ENCODE peak calls at places on chromosomes 1 and 21, in six cellular contexts. V, R, A, D, E and I are unnamed samples.

GRCh38 chr1:246798606-246799496 is 74.6 kb downstream of the SCCPDH start:
- DNase-seq in V (no peak), D (no peak), A (no peak), E (no peak), R (no peak), I (no peak)

GRCh38 chr1:6385673-6386191 is 7.8 kb downstream of the ACOT7 start:
- DNase-seq in D (peak), V (peak), A (peak), R (peak), E (peak), I (no peak)

GRCh38 chr1:118077331-118078055 is 107.5 kb downstream of the SPAG17 start:
- DNase-seq in A (peak), D (peak), E (peak), V (peak), R (peak), I (peak)

GRCh38 chr1:113396585-113396984 is 6.3 kb downstream of the MAGI3 start:
- DNase-seq in R (peak), A (no peak), V (peak), E (no peak), D (peak), I (no peak)

GRCh38 chr1:55155522-55155921 is 59.6 kb downstream of the USP24 start:
- DNase-seq in D (peak), R (no peak), V (no peak), A (no peak), E (peak), I (no peak)

GRCh38 chr1:151436985-151437384 is 22.3 kb downstream of the POGZ start:
- DNase-seq in A (no peak), D (no peak), E (no peak), V (no peak), R (no peak), I (no peak)

GRCh38 chr1:220300442-220301121 is 28.3 kb upstream of the RAB3GAP2 start:
- DNase-seq in R (peak), A (no peak), D (peak), V (peak), E (peak), I (peak)

GRCh38 chr1:85612704-85613361 is 32.3 kb downstream of the CCN1 start:
- DNase-seq in R (peak), V (peak), D (peak), E (peak), A (no peak), I (no peak)

GRCh38 chr1:187027259-187027658 is 198.5 kb downstream of the PLA2G4A start:
- DNase-seq in E (no peak), A (no peak), V (no peak), D (no peak), R (no peak), I (no peak)

GRCh38 chr1:3672231-3672970 is 20.1 kb downstream of the TP73 start:
- DNase-seq in A (no peak), V (no peak), R (no peak), D (no peak), E (no peak), I (no peak)

GRCh38 chr21:32381571-32381970 is 11.2 kb downstream of the URB1 start:
- DNase-seq in E (no peak), V (no peak), D (no peak), R (no peak), A (no peak), I (no peak)

GRCh38 chr1:206556748-206557635 is 49.7 kb downstream of the RASSF5 start:
- DNase-seq in D (peak), V (peak), A (peak), R (peak), E (peak), I (peak)

GRCh38 chr1:5897281-5897680 is 94.9 kb downstream of the NPHP4 start:
- DNase-seq in D (peak), R (no peak), E (peak), V (no peak), A (no peak), I (peak)

GRCh38 chr1:113003751-113004690 is 48.0 kb upstream of the SLC16A1 start:
- DNase-seq in V (no peak), A (no peak), D (no peak), R (no peak), E (no peak), I (no peak)

GRCh38 chr1:155076371-155076770 is 2.3 kb upstream of the EFNA3 start:
- DNase-seq in R (no peak), E (no peak), A (no peak), V (no peak), D (no peak), I (no peak)

GRCh38 chr21:32044205-32044874 is 171.5 kb downstream of the HUNK start:
- DNase-seq in A (no peak), E (no peak), D (no peak), V (no peak), R (no peak), I (no peak)

GRCh38 chr1:222918746-222919477 is 104.1 kb downstream of the DISP1 start:
- DNase-seq in D (no peak), E (no peak), A (no peak), V (no peak), R (no peak), I (no peak)

GRCh38 chr21:28539623-28539988 is 453.1 kb downstream of the LTN1 start:
- DNase-seq in R (no peak), D (no peak), A (no peak), V (no peak), E (no peak), I (no peak)

GRCh38 chr1:61368876-61369275 is 286.5 kb downstream of the NFIA start:
- DNase-seq in D (no peak), V (no peak), E (no peak), A (no peak), R (no peak), I (no peak)

GRCh38 chr1:48677306-48678287 is 99.1 kb downstream of the BEND5 start:
- DNase-seq in E (peak), A (peak), R (peak), D (peak), V (peak), I (peak)

GRCh38 chr1:71083271-71083670 is 2.4 kb upstream of the ZRANB2 start:
- DNase-seq in A (no peak), V (no peak), E (no peak), R (peak), D (no peak), I (no peak)

GRCh38 chr1:71086331-71086730 is 5.5 kb upstream of the ZRANB2 start:
- DNase-seq in E (no peak), D (no peak), A (no peak), V (peak), R (peak), I (no peak)

GRCh38 chr1:71080782-71081696 is at the start of gene ZRANB2:
- DNase-seq in A (peak), V (peak), R (peak), D (peak), E (peak), I (peak)

GRCh38 chr1:71080178-71080781 is 555 bp downstream of the ZRANB2 start:
- DNase-seq in A (no peak), D (peak), V (peak), E (no peak), R (peak), I (no peak)

DNA sequence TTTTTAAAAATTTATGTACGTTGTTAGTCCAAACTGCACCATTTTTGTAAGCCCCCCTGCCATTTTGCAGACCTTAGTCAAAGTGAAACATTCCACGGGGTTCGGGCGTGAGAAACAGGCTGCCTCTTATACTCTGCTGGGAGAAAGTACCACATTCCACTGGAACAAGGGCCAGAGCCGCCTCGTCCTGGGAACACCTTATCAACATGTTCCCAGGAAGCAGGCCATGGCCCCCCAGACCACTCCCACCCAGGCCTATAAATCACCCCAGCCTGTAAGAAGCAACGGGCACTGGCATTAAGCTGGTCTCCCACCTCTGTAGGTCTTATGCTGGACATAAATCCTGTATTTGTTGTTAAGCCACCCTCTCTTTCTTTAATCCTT is 854 bp upstream of the ZRANB2 start:
- DNase-seq in V (no peak), R (no peak), E (no peak), D (peak), A (no peak), I (no peak)
- H3K27ac ChIP-seq in V (no peak), R (no peak), E (no peak), D (no peak), A (no peak), I (no peak)

GRCh38 chr1:28735961-28736449 is 735 bp upstream of the YTHDF2 start:
- DNase-seq in E (no peak), R (no peak), D (no peak), V (no peak), A (no peak), I (no peak)
- H4K8ac ChIP-seq in E (no peak), R (peak), D (no peak), V (peak), A (no peak), I (no peak)

DNA sequence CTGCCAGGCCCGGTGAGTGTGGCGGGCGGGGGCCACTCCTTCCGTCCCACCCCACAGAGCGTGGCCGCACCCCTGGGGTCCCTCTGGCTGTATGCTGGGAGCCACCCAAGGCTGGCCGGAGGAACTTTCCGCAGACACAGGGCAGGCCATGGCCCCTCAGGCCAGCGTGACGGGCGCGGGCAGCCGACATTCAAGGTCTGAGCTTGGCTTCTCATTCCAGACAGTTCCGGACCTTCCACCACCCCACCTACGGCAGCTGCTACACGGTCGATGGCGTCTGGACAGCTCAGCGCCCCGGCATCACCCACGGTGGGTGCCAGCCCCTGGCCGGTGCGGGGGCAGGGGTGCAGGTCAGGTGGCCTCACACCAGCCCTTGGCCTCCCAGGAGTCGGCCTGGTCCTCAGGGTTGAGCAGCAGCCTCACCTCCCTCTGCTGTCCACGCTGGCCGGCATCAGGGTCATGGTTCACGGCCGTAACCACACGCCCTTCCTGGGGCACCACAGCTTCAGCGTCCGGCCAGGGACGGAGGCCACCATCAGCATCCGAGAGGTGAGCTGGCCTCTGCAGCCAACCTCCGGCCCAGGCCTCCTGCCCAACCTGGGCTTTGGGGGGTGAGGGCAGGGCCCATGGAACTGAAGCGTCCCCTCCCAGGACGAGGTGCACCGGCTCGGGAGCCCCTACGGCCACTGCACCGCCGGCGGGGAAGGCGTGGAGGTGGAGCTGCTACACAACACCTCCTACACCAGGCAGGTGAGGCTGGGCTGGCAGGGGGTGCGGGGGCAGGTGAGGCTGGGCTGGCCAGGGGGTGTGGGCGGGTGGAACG is 7.3 kb downstream of the SCNN1D start:
- DNase-seq in E (no peak), A (no peak), V (no peak), D (no peak), R (no peak), I (no peak)
- H3K27ac ChIP-seq in E (no peak), A (no peak), V (no peak), D (no peak), R (no peak), I (no peak)

GRCh38 chr1:94973271-94973922 is 46.5 kb upstream of the CNN3 start:
- DNase-seq in R (no peak), V (no peak), D (no peak), E (no peak), A (no peak), I (no peak)

GRCh38 chr1:94966033-94966432 is 39.1 kb upstream of the CNN3 start:
- DNase-seq in D (no peak), A (no peak), E (no peak), R (no peak), V (no peak), I (no peak)

GRCh38 chr1:94970783-94971182 is 43.9 kb upstream of the CNN3 start:
- DNase-seq in D (peak), E (no peak), V (no peak), R (no peak), A (no peak), I (no peak)

GRCh38 chr1:94971491-94971924 is 44.6 kb upstream of the CNN3 start:
- DNase-seq in E (no peak), V (peak), D (no peak), R (no peak), A (no peak), I (no peak)

GRCh38 chr1:94969137-94969536 is 42.2 kb upstream of the CNN3 start:
- DNase-seq in V (no peak), E (no peak), D (no peak), A (no peak), R (no peak), I (no peak)
- H4K8ac ChIP-seq in V (no peak), E (no peak), D (no peak), A (no peak), R (no peak), I (no peak)

GRCh38 chr1:8858112-8858668 is 20.3 kb downstream of the ENO1 start:
- DNase-seq in A (no peak), E (no peak), D (peak), R (peak), V (peak), I (no peak)

GRCh38 chr1:8858888-8859706 is 19.4 kb downstream of the ENO1 start:
- DNase-seq in V (peak), R (peak), A (no peak), D (peak), E (no peak), I (peak)

GRCh38 chr1:8854270-8854669 is 24.2 kb downstream of the ENO1 start:
- DNase-seq in V (no peak), R (no peak), A (no peak), E (no peak), D (no peak), I (no peak)

GRCh38 chr1:8860738-8861516 is 17.6 kb downstream of the ENO1 start:
- DNase-seq in D (no peak), E (no peak), V (no peak), A (no peak), R (no peak), I (no peak)

DNA sequence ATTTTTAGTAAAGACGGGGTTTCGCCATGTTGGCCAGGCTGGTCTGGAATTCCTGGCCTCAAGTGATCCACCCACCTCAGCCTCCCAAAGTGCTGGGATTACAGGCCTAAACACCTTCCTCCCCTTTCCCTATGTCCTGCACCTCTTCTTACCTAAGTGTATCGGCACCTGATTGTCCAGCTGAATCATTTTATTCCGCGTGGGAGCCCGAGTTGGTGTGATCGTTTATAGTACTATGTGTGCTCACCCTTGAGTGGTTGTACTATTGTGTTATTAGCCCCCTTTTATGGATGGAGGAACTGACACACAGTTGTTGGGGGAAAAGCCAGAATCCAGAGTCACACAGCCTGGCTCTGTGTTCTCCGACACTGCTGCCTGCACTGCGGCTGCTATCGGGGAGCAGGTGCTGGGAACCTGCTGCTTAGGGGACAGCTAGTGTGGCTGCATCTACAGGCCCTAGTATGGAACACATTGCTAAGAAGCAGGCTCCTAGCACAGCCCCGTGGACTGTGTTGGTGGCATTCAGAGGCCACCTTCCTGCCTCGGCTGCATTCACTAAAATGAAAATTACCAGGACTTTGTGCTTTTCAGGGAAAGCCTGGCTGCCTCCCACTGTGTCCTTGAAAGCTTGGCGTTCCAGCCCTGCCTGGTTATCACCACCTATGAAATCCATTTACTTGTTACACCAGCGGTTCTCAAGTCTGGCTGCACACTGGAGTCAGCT is 21.6 kb downstream of the ENO1 start:
- DNase-seq in R (no peak), V (no peak), D (no peak), E (no peak), A (no peak), I (no peak)
- H3K27ac ChIP-seq in R (peak), V (no peak), D (no peak), E (no peak), A (no peak), I (peak)

GRCh38 chr1:153774780-153775431 is at the start of gene SLC27A3:
- DNase-seq in V (no peak), E (peak), R (no peak), D (peak), A (peak), I (no peak)

GRCh38 chr1:153774036-153774435 is 1.2 kb upstream of the SLC27A3 start:
- DNase-seq in R (no peak), A (no peak), V (no peak), D (no peak), E (no peak), I (no peak)

GRCh38 chr1:153776971-153777370 is 1.8 kb downstream of the SLC27A3 start:
- DNase-seq in D (no peak), R (no peak), A (no peak), V (no peak), E (no peak), I (no peak)

GRCh38 chr1:153776352-153776751 is 1.1 kb downstream of the SLC27A3 start:
- DNase-seq in A (peak), R (no peak), D (no peak), E (no peak), V (no peak), I (no peak)

DNA sequence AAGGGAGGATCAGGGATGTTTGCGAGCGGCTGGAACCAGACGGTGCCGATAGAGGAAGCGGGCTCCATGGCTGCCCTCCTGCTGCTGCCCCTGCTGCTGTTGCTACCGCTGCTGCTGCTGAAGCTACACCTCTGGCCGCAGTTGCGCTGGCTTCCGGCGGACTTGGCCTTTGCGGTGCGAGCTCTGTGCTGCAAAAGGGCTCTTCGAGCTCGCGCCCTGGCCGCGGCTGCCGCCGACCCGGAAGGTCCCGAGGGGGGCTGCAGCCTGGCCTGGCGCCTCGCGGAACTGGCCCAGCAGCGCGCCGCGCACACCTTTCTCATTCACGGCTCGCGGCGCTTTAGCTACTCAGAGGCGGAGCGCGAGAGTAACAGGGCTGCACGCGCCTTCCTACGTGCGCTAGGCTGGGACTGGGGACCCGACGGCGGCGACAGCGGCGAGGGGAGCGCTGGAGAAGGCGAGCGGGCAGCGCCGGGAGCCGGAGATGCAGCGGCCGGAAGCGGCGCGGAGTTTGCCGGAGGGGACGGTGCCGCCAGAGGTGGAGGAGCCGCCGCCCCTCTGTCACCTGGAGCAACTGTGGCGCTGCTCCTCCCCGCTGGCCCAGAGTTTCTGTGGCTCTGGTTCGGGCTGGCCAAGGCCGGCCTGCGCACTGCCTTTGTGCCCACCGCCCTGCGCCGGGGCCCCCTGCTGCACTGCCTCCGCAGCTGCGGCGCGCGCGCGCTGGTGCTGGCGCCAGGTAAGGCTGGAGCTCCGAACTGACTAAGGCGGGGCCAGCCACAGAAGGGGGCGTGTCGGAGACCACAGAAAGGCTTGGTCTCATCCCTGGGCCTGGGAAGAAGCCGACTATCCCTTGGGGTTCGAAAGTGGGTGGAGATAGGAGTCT is 465 bp downstream of the SLC27A3 start:
- DNase-seq in V (peak), R (peak), D (peak), A (peak), E (peak), I (peak)
- H4K8ac ChIP-seq in V (peak), R (peak), D (no peak), A (peak), E (no peak), I (no peak)

DNA sequence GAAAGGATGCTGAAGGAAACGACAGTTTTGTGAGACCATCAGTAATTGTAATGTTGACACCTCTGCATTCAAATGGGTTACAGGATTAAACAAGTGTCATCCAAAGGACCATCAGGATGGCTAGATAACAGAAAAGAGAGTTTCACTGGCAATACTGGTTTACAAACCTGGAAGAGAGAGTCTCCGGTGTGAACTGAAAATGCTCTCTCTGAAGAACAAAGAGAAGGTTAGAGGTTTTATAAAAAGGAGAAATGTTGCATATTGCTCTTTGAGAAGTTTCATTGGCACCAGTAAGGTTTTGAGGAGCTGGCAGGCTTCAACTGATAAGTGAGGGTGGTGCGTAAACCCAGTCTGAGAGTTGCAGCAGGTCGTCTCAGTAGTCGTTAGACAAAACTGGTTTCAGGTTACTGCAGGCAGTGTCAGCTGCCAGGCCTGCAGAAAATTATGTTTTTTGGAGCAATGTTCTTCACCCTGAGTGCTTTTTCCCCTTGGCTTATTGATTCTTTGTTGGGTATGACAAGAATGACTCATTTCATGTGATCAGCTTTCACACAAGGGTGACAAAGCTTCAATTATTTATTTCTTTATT is 42.2 kb downstream of the KCNK1 start:
- DNase-seq in E (no peak), V (no peak), D (no peak), A (no peak), R (no peak), I (no peak)
- H3K27ac ChIP-seq in E (no peak), V (no peak), D (no peak), A (no peak), R (no peak), I (no peak)